ENCODE peak calls at places on chromosomes 11 and 22, in five cellular contexts. U, S, P, Y and T are unnamed samples.
A peak's percentile ranks its signal among the peaks of the same experiment; 100 is the strongest.

GRCh38 chr11:97909544-97910394 is 1111.0 kb upstream of the CNTN5 start:
- DNase-seq in P (no peak), U (no peak), Y (no peak), S (peak; percentile 34), T (peak; percentile 11)

GRCh38 chr11:122897606-122898210 is 15.1 kb downstream of the JHY start:
- DNase-seq in Y (no peak), P (no peak), U (no peak), S (peak; percentile 77), T (no peak)

GRCh38 chr11:58613228-58613627 is 9.2 kb upstream of the CNTF start:
- DNase-seq in S (no peak), P (no peak), Y (no peak), U (no peak), T (no peak)

GRCh38 chr22:48952256-48953102 is 875.2 kb downstream of the BRD1 start:
- DNase-seq in P (peak; percentile 7), S (no peak), Y (no peak), U (no peak), T (no peak)

GRCh38 chr11:34890812-34891211 is 25.4 kb downstream of the APIP start:
- DNase-seq in S (peak; percentile 64), P (no peak), Y (no peak), U (no peak), T (peak; percentile 55)

GRCh38 chr11:9739108-9739507 is 75.2 kb downstream of the SWAP70 start:
- DNase-seq in Y (no peak), S (no peak), P (no peak), U (no peak), T (no peak)

GRCh38 chr11:102309621-102310541 is 7.4 kb upstream of the BIRC3 start:
- DNase-seq in S (peak; percentile 37), P (no peak), U (no peak), Y (no peak), T (no peak)

GRCh38 chr11:93820085-93820710 is 30.2 kb downstream of the VSTM5 start:
- DNase-seq in U (no peak), S (no peak), P (no peak), Y (no peak), T (no peak)

GRCh38 chr22:33038836-33039235 is 19.3 kb downstream of the SYN3 start:
- DNase-seq in Y (no peak), U (no peak), P (no peak), S (peak; percentile 57), T (no peak)

GRCh38 chr22:17536269-17536668 is 27.0 kb upstream of the SLC25A18 start:
- DNase-seq in Y (no peak), P (no peak), S (peak; percentile 62), U (no peak), T (no peak)

GRCh38 chr11:14258177-14258935 is 100.6 kb downstream of the RRAS2 start:
- DNase-seq in U (no peak), Y (no peak), P (no peak), S (peak; percentile 62), T (no peak)

GRCh38 chr22:47575291-47575690 is 812.8 kb downstream of the TBC1D22A start:
- DNase-seq in U (no peak), P (no peak), Y (no peak), S (no peak), T (no peak)

GRCh38 chr11:84022221-84022620 is 736.1 kb upstream of the CCDC90B start:
- DNase-seq in Y (no peak), P (no peak), S (no peak), U (no peak), T (peak; percentile 83)

GRCh38 chr22:24435861-24436351 is 8.5 kb downstream of the ADORA2A start:
- DNase-seq in S (peak; percentile 90), P (no peak), U (no peak), Y (no peak), T (no peak)

GRCh38 chr11:121634889-121635288 is 182.1 kb upstream of the SORL1-AS1 start:
- DNase-seq in Y (no peak), P (no peak), U (no peak), S (peak; percentile 92), T (no peak)

GRCh38 chr11:20054584-20054983 is 105.7 kb downstream of the DBX1 start:
- DNase-seq in S (no peak), P (no peak), U (no peak), Y (no peak), T (no peak)

GRCh38 chr11:64007160-64007628 is 21.0 kb downstream of the OTUB1 start:
- DNase-seq in U (no peak), Y (peak; percentile 32), S (peak; percentile 82), P (peak; percentile 42), T (no peak)

GRCh38 chr11:940496-941135 is 14.9 kb downstream of the AP2A2 start:
- DNase-seq in Y (no peak), P (no peak), S (no peak), U (no peak), T (no peak)

GRCh38 chr22:25139062-25139461 is 60.6 kb upstream of the CRYBB3 start:
- DNase-seq in P (no peak), Y (no peak), S (no peak), U (no peak), T (no peak)

GRCh38 chr22:25745341-25746011 is 3.5 kb downstream of the MYO18B start:
- DNase-seq in U (no peak), P (no peak), S (peak; percentile 78), Y (no peak), T (no peak)

GRCh38 chr11:67273260-67273990 is 7.2 kb downstream of the GRK2 start:
- DNase-seq in Y (peak; percentile 14), P (peak; percentile 22), U (no peak), S (no peak), T (no peak)

GRCh38 chr11:106159846-106160245 is 82.4 kb downstream of the AASDHPPT start:
- DNase-seq in U (no peak), S (peak; percentile 70), Y (no peak), P (no peak), T (no peak)

GRCh38 chr22:17381237-17381913 is 12.1 kb downstream of the CECR2 start:
- DNase-seq in Y (no peak), U (no peak), P (no peak), S (no peak), T (no peak)

GRCh38 chr11:19727246-19727645 is 14.6 kb downstream of the NAV2 start:
- DNase-seq in Y (no peak), U (no peak), S (peak; percentile 62), P (no peak), T (no peak)

GRCh38 chr11:77473801-77474508 is at the start of gene PAK1:
- DNase-seq in P (peak; percentile 49), S (peak; percentile 83), U (peak; percentile 96), Y (peak; percentile 86), T (peak; percentile 90)

GRCh38 chr11:105130189-105130813 is 9.3 kb downstream of the CARD18 start:
- DNase-seq in P (no peak), Y (no peak), U (no peak), S (no peak), T (no peak)

GRCh38 chr22:46432164-46433068 is 96.9 kb downstream of the TRMU start:
- DNase-seq in P (no peak), Y (no peak), U (peak; percentile 42), S (no peak), T (no peak)

GRCh38 chr11:129643031-129643721 is 172.5 kb upstream of the TMEM45B start:
- DNase-seq in Y (no peak), S (peak; percentile 86), U (no peak), P (no peak), T (no peak)

GRCh38 chr11:11611381-11611780 is 10.4 kb downstream of the GALNT18 start:
- DNase-seq in S (no peak), P (no peak), Y (no peak), U (no peak), T (no peak)

GRCh38 chr11:68551223-68551622 is 90.7 kb downstream of the PPP6R3 start:
- DNase-seq in P (no peak), Y (no peak), S (peak; percentile 7), U (no peak), T (no peak)
- H3K36me3 ChIP-seq in P (peaks cover 32% of the 10 kb centered on the region), Y (no peaks in the 10 kb centered on the region), S (peaks cover 19% of the 10 kb centered on the region), U (peaks cover 25% of the 10 kb centered on the region), T (peaks cover 81% of the 10 kb centered on the region)

DNA sequence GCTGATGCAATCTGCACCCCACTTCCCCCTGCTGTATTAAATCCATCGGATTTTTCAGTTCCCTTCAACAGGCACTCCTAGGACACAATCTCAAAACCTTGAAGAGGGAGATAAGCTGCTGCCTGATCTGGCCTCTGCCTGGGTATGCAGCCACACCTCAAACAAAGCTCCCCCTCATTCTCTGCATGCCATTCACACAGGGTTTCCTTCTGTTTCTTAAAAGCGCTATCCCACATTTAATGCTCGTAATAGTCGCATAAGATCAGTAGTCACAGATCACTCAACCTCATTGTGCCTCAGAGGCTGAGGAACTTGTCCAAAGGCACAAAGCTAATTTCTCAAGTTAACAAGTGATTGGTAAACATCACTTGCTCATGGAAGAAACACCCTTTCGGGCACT is 34.0 kb downstream of the UQCR10 start:
- DNase-seq in P (no peak), S (no peak), Y (no peak), U (no peak), T (no peak)
- H3K36me3 ChIP-seq in P (peaks cover 72% of the 10 kb centered on the region), S (peaks cover 6% of the 10 kb centered on the region), Y (no peaks in the 10 kb centered on the region), U (peaks cover 45% of the 10 kb centered on the region), T (peaks cover 79% of the 10 kb centered on the region)

DNA sequence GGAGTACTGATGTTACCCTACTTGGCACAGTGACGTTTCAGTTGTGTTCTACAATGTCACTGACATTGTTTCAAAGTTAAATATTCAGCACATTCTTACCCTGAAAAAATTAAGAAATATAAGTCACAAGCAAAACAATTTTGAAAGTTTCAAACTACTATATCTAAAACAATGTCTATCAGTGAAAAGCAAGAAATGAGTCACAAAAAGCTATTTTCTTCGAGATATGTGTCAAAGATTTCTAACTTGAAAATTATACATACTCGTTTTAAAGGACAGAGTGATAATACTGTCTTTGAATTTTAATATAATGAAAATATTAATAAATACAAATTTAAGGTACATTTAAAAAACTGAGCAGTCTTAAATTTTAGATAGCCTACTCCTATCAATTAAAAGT is 42.9 kb downstream of the RDX start:
- DNase-seq in P (no peak), S (no peak), U (no peak), Y (no peak), T (no peak)
- H3K36me3 ChIP-seq in P (peaks cover 50% of the 10 kb centered on the region), S (peaks cover 44% of the 10 kb centered on the region), U (no peaks in the 10 kb centered on the region), Y (no peaks in the 10 kb centered on the region), T (peaks cover 26% of the 10 kb centered on the region)

GRCh38 chr11:6456361-6457073 is 15.7 kb upstream of the HPX start:
- DNase-seq in U (no peak), P (no peak), S (no peak), Y (no peak), T (no peak)

GRCh38 chr11:6458352-6458751 is 15.4 kb downstream of the TRIM3 start:
- DNase-seq in P (no peak), U (no peak), Y (no peak), S (no peak), T (no peak)

GRCh38 chr11:6455070-6455469 is 14.3 kb upstream of the HPX start:
- DNase-seq in S (no peak), U (no peak), P (no peak), Y (no peak), T (no peak)

GRCh38 chr11:6457581-6458320 is 16.0 kb downstream of the TRIM3 start:
- DNase-seq in U (no peak), Y (no peak), S (no peak), P (no peak), T (no peak)

DNA sequence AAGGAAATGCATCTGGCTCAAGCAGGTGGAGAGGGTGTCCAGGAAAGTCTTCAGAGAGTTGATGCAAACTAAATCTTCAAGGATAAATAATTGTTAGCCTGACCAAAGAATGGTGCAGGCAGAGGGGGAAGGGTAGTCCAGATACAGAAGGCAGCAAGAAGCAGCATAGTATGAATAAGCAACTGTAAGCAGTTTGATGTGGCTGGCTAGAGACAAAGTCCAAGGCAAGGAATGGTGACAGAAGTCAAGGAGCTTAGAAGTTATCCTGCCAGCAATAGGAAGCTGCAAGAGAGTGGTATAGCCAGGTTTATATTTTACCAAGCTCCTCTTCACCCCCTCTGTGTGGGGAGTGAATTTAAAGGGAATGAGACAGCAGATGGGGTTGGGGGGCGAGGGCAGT is 14.7 kb downstream of the TRIM3 start:
- DNase-seq in S (no peak), P (no peak), U (no peak), Y (no peak), T (no peak)
- H3K36me3 ChIP-seq in S (peaks cover 5% of the 10 kb centered on the region), P (peaks cover 63% of the 10 kb centered on the region), U (no peaks in the 10 kb centered on the region), Y (no peaks in the 10 kb centered on the region), T (peaks cover 15% of the 10 kb centered on the region)

GRCh38 chr11:117127164-117127563 is 16.9 kb upstream of the PAFAH1B2 start:
- DNase-seq in U (no peak), P (no peak), S (no peak), Y (no peak), T (no peak)
- H3K36me3 ChIP-seq in U (no peaks in the 10 kb centered on the region), P (no peaks in the 10 kb centered on the region), S (no peaks in the 10 kb centered on the region), Y (no peaks in the 10 kb centered on the region), T (no peaks in the 10 kb centered on the region)